ENCODE peak calls at places on chromosomes 7 and 10, in four cellular contexts. T, R, J and S are unnamed samples.

GRCh38 chr7:117674617-117675016 is 194.8 kb downstream of the CFTR start:
- DNase-seq in T (no peak), R (no peak), J (no peak), S (no peak)

GRCh38 chr10:3805791-3806381 is 20.9 kb upstream of the KLF6 start:
- DNase-seq in T (no peak), R (peak; percentile 70), J (no peak), S (no peak)

GRCh38 chr10:13382759-13383753 is 35.0 kb upstream of the SEPHS1 start:
- DNase-seq in T (no peak), R (peak; percentile 42), J (peak; percentile 84), S (peak; percentile 82)

GRCh38 chr10:133143200-133143533 is 16.9 kb upstream of the KNDC1 start:
- DNase-seq in T (no peak), R (peak; percentile 38), J (no peak), S (no peak)

GRCh38 chr7:115548756-115549155 is 481.8 kb downstream of the TFEC start:
- DNase-seq in T (no peak), R (no peak), J (no peak), S (no peak)

GRCh38 chr10:106551501-106551900 is 613.0 kb downstream of the SORCS1 start:
- DNase-seq in T (no peak), R (no peak), J (no peak), S (no peak)

GRCh38 chr10:132293416-132294195 is 14.1 kb downstream of the STK32C start:
- DNase-seq in T (peak; percentile 22), R (no peak), J (no peak), S (no peak)

GRCh38 chr7:16813232-16813616 is 8.4 kb upstream of the AGR2 start:
- DNase-seq in T (no peak), R (no peak), J (no peak), S (no peak)

GRCh38 chr7:43873300-43873699 is 4.0 kb upstream of the MRPS24 start:
- DNase-seq in T (no peak), R (peak; percentile 49), J (peak; percentile 74), S (no peak)

GRCh38 chr10:86691333-86692022 is 23.2 kb downstream of the LDB3 start:
- DNase-seq in T (no peak), R (no peak), J (no peak), S (no peak)

GRCh38 chr10:4671451-4672145 is 154.4 kb upstream of the AKR1E2 start:
- DNase-seq in T (no peak), R (no peak), J (no peak), S (no peak)

GRCh38 chr10:110356628-110357245 is 52.0 kb upstream of the SMNDC1 start:
- DNase-seq in T (no peak), R (peak; percentile 15), J (peak; percentile 29), S (peak; percentile 51)

GRCh38 chr10:91708174-91708861 is 75.4 kb upstream of the PPP1R3C start:
- DNase-seq in T (no peak), R (no peak), J (no peak), S (no peak)

GRCh38 chr7:55423891-55424290 is 58.8 kb downstream of the LANCL2 start:
- DNase-seq in T (no peak), R (no peak), J (no peak), S (no peak)

GRCh38 chr7:100017875-100018274 is 2.5 kb downstream of the ZKSCAN1 start:
- DNase-seq in T (no peak), R (no peak), J (no peak), S (no peak)

GRCh38 chr7:111027396-111027795 is 63.5 kb upstream of the LRRN3 start:
- DNase-seq in T (no peak), R (no peak), J (no peak), S (no peak)

GRCh38 chr10:78251041-78251434 is 217.4 kb downstream of the RPS24 start:
- DNase-seq in T (no peak), R (no peak), J (no peak), S (no peak)

GRCh38 chr10:71006497-71006896 is 118.1 kb upstream of the PCBD1 start:
- DNase-seq in T (no peak), R (no peak), J (no peak), S (no peak)

GRCh38 chr10:33015798-33016547 is 57.9 kb upstream of the ITGB1 start:
- DNase-seq in T (no peak), R (no peak), J (no peak), S (no peak)

GRCh38 chr7:69450436-69450835 is 147.8 kb upstream of the AUTS2 start:
- DNase-seq in T (no peak), R (no peak), J (no peak), S (no peak)

GRCh38 chr7:43112941-43113621 is 634 bp downstream of the HECW1 start:
- DNase-seq in T (no peak), R (peak; percentile 28), J (no peak), S (no peak)

GRCh38 chr10:102704915-102705314 is 9.3 kb downstream of the ARL3 start:
- DNase-seq in T (no peak), R (no peak), J (no peak), S (no peak)

GRCh38 chr7:151614019-151614418 is 94.3 kb upstream of the RHEB start:
- DNase-seq in T (no peak), R (no peak), J (no peak), S (no peak)

GRCh38 chr10:58653139-58653538 is 140.5 kb downstream of the BICC1 start:
- DNase-seq in T (no peak), R (no peak), J (no peak), S (no peak)

GRCh38 chr10:2800178-2800577 is 267.2 kb upstream of the PFKP start:
- DNase-seq in T (no peak), R (no peak), J (no peak), S (no peak)